ENCODE peak calls at places on chromosomes 1 and 21, in eight cellular contexts. R is neural crest cell, Q is fibroblast of the aortic adventitia, E is type B pancreatic cell, D is cardiac fibroblast, O is stomach, I is PC-3, Y is A549. B is an unnamed sample.

GRCh38 chr1:110878993-110879392 is 6.0 kb downstream of the CD53 start:
- DNase-seq in E (no peak), Q (no peak), I (no peak), Y (no peak), R (no peak), O (no peak), D (no peak), B (no peak)

GRCh38 chr1:9886063-9886742 is 23.9 kb downstream of the CTNNBIP1 start:
- DNase-seq in E (no peak), I (no peak), Q (no peak), R (no peak), Y (no peak), O (no peak), D (no peak), B (no peak)

GRCh38 chr1:224427346-224427745 is 7.3 kb downstream of the WDR26 start:
- DNase-seq in O (no peak), I (peak), Y (no peak), E (no peak), Q (peak), R (no peak), D (peak), B (no peak)

GRCh38 chr1:86515597-86515996 is 31.3 kb upstream of the CLCA4 start:
- DNase-seq in O (no peak), Q (peak), D (peak), I (peak), E (no peak), R (no peak), Y (peak), B (no peak)

GRCh38 chr1:208682664-208683013 is 438.5 kb upstream of the PLXNA2 start:
- DNase-seq in Q (no peak), R (no peak), O (no peak), E (no peak), D (no peak), Y (no peak), I (no peak), B (no peak)

GRCh38 chr1:7681401-7681800 is 89.7 kb upstream of the VAMP3 start:
- DNase-seq in I (no peak), O (no peak), R (no peak), D (no peak), E (no peak), Y (no peak), Q (no peak), B (no peak)

GRCh38 chr1:221543529-221544120 is 198.3 kb downstream of the DUSP10 start:
- DNase-seq in I (peak), R (no peak), Y (peak), D (peak), O (no peak), E (no peak), Q (peak), B (peak)

GRCh38 chr1:51329443-51330325 is 678 bp downstream of the TTC39A start:
- DNase-seq in I (peak), Q (no peak), D (no peak), R (no peak), Y (no peak), E (no peak), O (peak), B (peak)

GRCh38 chr1:241703001-241703400 is 50.9 kb downstream of the WDR64 start:
- DNase-seq in O (no peak), Q (peak), Y (no peak), D (peak), E (no peak), R (no peak), I (peak), B (no peak)

GRCh38 chr1:227895828-227896685 is 51.7 kb downstream of the WNT9A start:
- DNase-seq in D (no peak), I (no peak), Y (no peak), E (peak), R (peak), O (peak), Q (no peak), B (no peak)

GRCh38 chr1:178935610-178936009 is 64.7 kb upstream of the ANGPTL1 start:
- DNase-seq in O (no peak), D (no peak), I (no peak), Y (no peak), E (no peak), R (no peak), Q (no peak), B (no peak)

GRCh38 chr1:101136739-101137138 is 100.1 kb upstream of the S1PR1 start:
- DNase-seq in Q (peak), Y (no peak), O (no peak), I (peak), D (peak), E (no peak), R (no peak), B (no peak)

GRCh38 chr1:178086294-178087255 is 7.3 kb upstream of the RASAL2 start:
- DNase-seq in E (no peak), Y (no peak), R (no peak), D (peak), Q (peak), O (no peak), I (no peak), B (no peak)

GRCh38 chr1:203593723-203594122 is 32.9 kb upstream of the ATP2B4 start:
- DNase-seq in R (no peak), O (peak), D (peak), Q (no peak), Y (peak), E (no peak), I (peak), B (peak)

GRCh38 chr1:74341702-74342339 is 106.6 kb downstream of the TNNI3K start:
- DNase-seq in E (no peak), Q (no peak), Y (no peak), O (no peak), D (no peak), R (no peak), I (no peak), B (no peak)

GRCh38 chr21:39637971-39638628 is 25.4 kb downstream of the B3GALT5 start:
- DNase-seq in R (no peak), Q (no peak), Y (no peak), D (no peak), O (no peak), I (no peak), E (no peak), B (no peak)

GRCh38 chr1:226631229-226632000 is 82.9 kb downstream of the STUM start:
- DNase-seq in Y (no peak), I (no peak), E (no peak), D (no peak), O (no peak), Q (no peak), R (no peak), B (no peak)

GRCh38 chr1:39955547-39956539 is 898 bp downstream of the MFSD2A start:
- DNase-seq in Q (peak), D (peak), E (no peak), O (peak), Y (peak), R (peak), I (peak), B (peak)

GRCh38 chr1:43171312-43171875 is 696 bp downstream of the EBNA1BP2 start:
- DNase-seq in E (no peak), Q (peak), I (no peak), Y (no peak), D (peak), R (no peak), O (no peak), B (peak)

GRCh38 chr21:33690874-33691273 is 48.6 kb downstream of the ITSN1 start:
- DNase-seq in R (no peak), O (no peak), Q (no peak), Y (no peak), I (no peak), E (no peak), D (no peak), B (no peak)

GRCh38 chr1:116825400-116825734 is 71.1 kb downstream of the CD2 start:
- DNase-seq in Q (no peak), Y (no peak), I (no peak), O (no peak), R (no peak), E (no peak), D (no peak), B (no peak)

GRCh38 chr21:32070693-32071330 is 198.0 kb downstream of the HUNK start:
- DNase-seq in Q (no peak), D (no peak), I (no peak), O (no peak), Y (no peak), E (no peak), R (no peak), B (no peak)

GRCh38 chr21:26719750-26720149 is 125.5 kb downstream of the ADAMTS1 start:
- DNase-seq in Y (no peak), D (no peak), Q (no peak), I (no peak), O (no peak), R (no peak), E (no peak), B (no peak)

GRCh38 chr1:71986181-71986580 is 296.2 kb downstream of the NEGR1 start:
- DNase-seq in Y (no peak), O (no peak), E (no peak), D (no peak), R (no peak), Q (peak), I (no peak), B (no peak)

GRCh38 chr1:22832414-22832786 is 121.8 kb downstream of the EPHB2 start:
- DNase-seq in I (no peak), Q (no peak), D (peak), R (no peak), Y (peak), O (no peak), E (no peak), B (no peak)

GRCh38 chr1:46171872-46172271 is 3.0 kb upstream of the TSPAN1 start:
- DNase-seq in Q (no peak), D (no peak), Y (no peak), O (peak), E (no peak), R (no peak), I (peak), B (no peak)

GRCh38 chr1:151458936-151459330 is 361 bp downstream of the POGZ start:
- DNase-seq in R (peak), Q (peak), D (peak), E (peak), I (peak), O (peak), Y (peak), B (peak)

GRCh38 chr1:61227857-61228557 is 145.6 kb downstream of the NFIA start:
- DNase-seq in E (no peak), Y (no peak), O (no peak), Q (no peak), R (no peak), I (no peak), D (no peak), B (no peak)

GRCh38 chr1:225119307-225119706 is 189.8 kb downstream of the DNAH14 start:
- DNase-seq in D (no peak), R (no peak), Q (no peak), O (no peak), Y (no peak), E (no peak), I (peak), B (no peak)

GRCh38 chr1:201137579-201138310 is 10.8 kb upstream of the ASCL5 start:
- DNase-seq in D (peak), R (no peak), Q (peak), E (no peak), Y (no peak), O (peak), I (peak), B (no peak)

GRCh38 chr1:1629430-1630190 is 2.4 kb upstream of the MMP23B start:
- DNase-seq in E (peak), Q (no peak), O (no peak), I (no peak), Y (no peak), D (no peak), R (no peak), B (peak)

GRCh38 chr1:178407662-178408061 is 89.1 kb downstream of the CLEC20A start:
- DNase-seq in O (no peak), R (no peak), Q (no peak), Y (no peak), D (no peak), I (no peak), E (no peak), B (no peak)

GRCh38 chr1:239815074-239815473 is 276.6 kb upstream of the FMN2 start:
- DNase-seq in O (no peak), I (peak), Y (no peak), R (no peak), E (no peak), Q (no peak), D (no peak), B (no peak)

GRCh38 chr21:38229260-38229877 is 27.4 kb upstream of the KCNJ15 start:
- DNase-seq in E (no peak), R (no peak), I (peak), Q (no peak), Y (peak), O (no peak), D (no peak), B (no peak)

GRCh38 chr1:229693124-229693523 is 67.1 kb downstream of the URB2 start:
- DNase-seq in D (peak), R (no peak), E (no peak), I (no peak), Q (no peak), O (no peak), Y (no peak), B (peak)

GRCh38 chr1:163538682-163539081 is 216.9 kb downstream of the NUF2 start:
- DNase-seq in I (no peak), R (no peak), Q (no peak), D (no peak), O (no peak), E (no peak), Y (no peak), B (no peak)

GRCh38 chr1:48775817-48776399 is 783 bp downstream of the BEND5 start:
- DNase-seq in E (no peak), Y (no peak), D (no peak), R (no peak), O (no peak), Q (no peak), I (no peak), B (no peak)

GRCh38 chr1:229694053-229694693 is 68.1 kb downstream of the URB2 start:
- DNase-seq in O (peak), D (peak), Q (peak), Y (peak), R (no peak), I (no peak), E (no peak), B (no peak)

GRCh38 chr1:15403962-15404580 is 5.6 kb upstream of the EFHD2 start:
- DNase-seq in D (no peak), R (no peak), O (no peak), I (no peak), E (no peak), Q (no peak), Y (no peak), B (no peak)
- TF ChIP-seq CTCF in D (peak), R (no peak), O (no peak), I (no peak), E (peak), Q (no peak), Y (no peak), B (no peak)

DNA sequence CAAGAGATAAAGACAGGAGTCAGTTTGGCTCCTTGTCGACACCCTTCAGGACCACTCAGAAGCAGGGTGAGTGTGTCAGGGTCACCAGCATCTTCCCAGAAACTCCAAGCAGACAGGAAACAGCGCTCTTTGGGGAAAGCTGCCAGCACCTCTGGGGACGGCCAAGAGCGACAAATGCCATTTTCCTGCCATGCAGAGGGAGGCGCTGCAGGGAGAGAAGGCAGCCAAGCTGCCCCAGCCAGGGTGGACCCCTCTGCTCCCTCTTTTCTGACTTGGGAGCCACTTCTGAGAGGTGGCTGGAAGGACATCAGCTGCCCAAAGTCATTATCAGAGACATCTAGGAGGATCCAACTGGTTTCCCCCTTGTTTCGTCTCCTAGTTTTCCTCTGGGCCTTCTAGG is 29.0 kb downstream of the SIM2 start:
- DNase-seq in Y (no peak), R (no peak), D (no peak), Q (no peak), I (no peak), E (peak), O (peak), B (no peak)
- TF ChIP-seq CTCF in Y (no peak), R (no peak), D (peak), Q (no peak), I (peak), E (no peak), O (no peak), B (no peak)

GRCh38 chr1:186806477-186806876 is 22.3 kb upstream of the PLA2G4A start:
- DNase-seq in D (peak), O (no peak), I (peak), Y (peak), E (no peak), Q (peak), R (no peak), B (no peak)
- TF ChIP-seq CTCF in D (peak), O (no peak), I (peak), Y (peak), E (peak), Q (peak), R (peak), B (no peak)

GRCh38 chr21:42113926-42114409 is 42.9 kb downstream of the UMODL1 start:
- DNase-seq in I (peak), O (no peak), R (no peak), D (peak), Q (no peak), Y (no peak), E (no peak), B (no peak)

GRCh38 chr21:42111811-42112210 is 40.7 kb downstream of the UMODL1 start:
- DNase-seq in Y (no peak), E (no peak), R (no peak), O (no peak), I (no peak), D (no peak), Q (no peak), B (no peak)

GRCh38 chr21:42111470-42111743 is 40.3 kb downstream of the UMODL1 start:
- DNase-seq in Q (no peak), Y (no peak), D (no peak), R (no peak), E (no peak), I (no peak), O (no peak), B (no peak)

GRCh38 chr21:42112223-42112622 is 41.1 kb downstream of the UMODL1 start:
- DNase-seq in Q (no peak), O (no peak), Y (no peak), I (no peak), D (no peak), R (no peak), E (no peak), B (no peak)

GRCh38 chr21:42112857-42113256 is 41.7 kb downstream of the UMODL1 start:
- DNase-seq in D (peak), I (peak), R (no peak), O (no peak), E (no peak), Y (no peak), Q (peak), B (no peak)
- TF ChIP-seq CTCF in D (no peak), I (no peak), R (no peak), O (no peak), E (no peak), Y (no peak), Q (no peak), B (no peak)

GRCh38 chr1:115041654-115042053 is 12.0 kb downstream of the TSHB start:
- DNase-seq in D (peak), I (peak), Y (peak), R (no peak), E (no peak), O (no peak), Q (peak), B (no peak)
- TF ChIP-seq CTCF in D (peak), I (peak), Y (peak), R (peak), E (peak), O (no peak), Q (no peak), B (no peak)

GRCh38 chr1:55285849-55286248 is 70.7 kb upstream of the USP24 start:
- DNase-seq in E (no peak), R (no peak), Y (peak), Q (no peak), I (peak), D (peak), O (no peak), B (no peak)
- TF ChIP-seq CTCF in E (no peak), R (no peak), Y (no peak), Q (no peak), I (peak), D (no peak), O (no peak), B (no peak)

DNA sequence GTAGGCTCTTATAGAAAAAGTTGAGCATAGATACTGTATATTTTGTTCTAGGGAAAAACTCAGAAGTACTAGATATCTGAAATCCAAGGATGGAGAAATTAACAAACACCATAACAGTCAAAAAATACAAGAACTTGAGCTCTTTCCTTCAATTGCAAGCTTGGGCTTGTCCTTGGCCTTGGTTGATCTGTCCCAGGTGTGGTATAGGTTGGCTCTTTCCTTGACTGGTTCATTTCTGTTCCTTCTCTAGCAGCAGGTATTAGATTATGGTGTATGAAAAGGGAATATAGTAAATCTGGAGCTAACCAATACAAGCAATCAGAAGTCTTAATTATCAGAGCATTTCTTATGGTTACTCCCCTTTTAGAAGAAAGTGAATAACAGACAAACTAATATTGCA is 198.6 kb downstream of the GPATCH2 start:
- DNase-seq in Y (no peak), E (no peak), O (no peak), I (no peak), D (no peak), R (no peak), Q (no peak), B (no peak)
- TF ChIP-seq CTCF in Y (no peak), E (no peak), O (no peak), I (no peak), D (no peak), R (no peak), Q (no peak), B (no peak)

DNA sequence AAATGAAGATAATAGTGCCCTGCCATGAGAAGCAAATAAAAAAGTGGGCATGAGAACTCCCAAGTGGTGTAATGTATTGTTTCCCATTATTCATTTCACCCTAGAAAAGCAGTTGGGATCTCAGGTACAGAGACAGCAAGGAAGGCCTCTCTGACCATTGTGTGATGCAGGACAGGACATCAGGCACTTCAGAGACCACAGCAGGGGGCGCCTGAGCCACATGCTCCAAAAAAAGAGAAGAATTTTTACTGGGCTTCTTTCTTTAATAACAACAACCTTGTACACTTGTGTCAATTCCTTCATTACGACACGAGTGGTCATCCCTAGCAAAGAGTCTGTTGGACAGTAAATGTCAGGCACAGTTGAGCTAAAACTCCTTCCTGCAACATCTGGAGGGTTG is 533.3 kb downstream of the OMA1 start:
- DNase-seq in I (no peak), Y (no peak), R (no peak), O (no peak), E (no peak), D (no peak), Q (no peak), B (no peak)
- TF ChIP-seq CTCF in I (no peak), Y (no peak), R (peak), O (no peak), E (peak), D (no peak), Q (no peak), B (no peak)

GRCh38 chr1:236150291-236150940 is 8.1 kb downstream of the GPR137B start:
- DNase-seq in Y (no peak), I (no peak), R (no peak), E (no peak), Q (no peak), O (no peak), D (no peak), B (no peak)
- TF ChIP-seq CTCF in Y (no peak), I (no peak), R (no peak), E (no peak), Q (no peak), O (no peak), D (no peak), B (no peak)

B was measured in GM13976.